ENCODE peak calls at places on chromosomes 6 and 20, in ten cellular contexts. I, H, D, F, T, K, X, S, M and P are unnamed samples.

GRCh38 chr6:109484161-109484560 is 1.1 kb upstream of the ZBTB24 start:
- DNase-seq in T (no peak), D (no peak), H (no peak), S (no peak), X (peak; percentile 23), F (no peak), I (no peak), M (no peak), K (no peak), P (no peak)

GRCh38 chr6:169725270-169726048 is 1.2 kb upstream of the PHF10 start:
- DNase-seq in T (peak; percentile 58), X (peak; percentile 70), K (peak; percentile 57), M (peak; percentile 65), D (peak; percentile 82), F (peak; percentile 29), I (peak; percentile 69), S (peak; percentile 6), H (peak; percentile 87), P (peak; percentile 67)

GRCh38 chr20:48471734-48472408 is 355.9 kb downstream of the PREX1 start:
- DNase-seq in K (no peak), X (no peak), T (no peak), H (no peak), F (no peak), M (no peak), S (no peak), I (no peak), D (no peak), P (no peak)

GRCh38 chr6:107330190-107330589 is 129.2 kb downstream of the PDSS2 start:
- DNase-seq in X (no peak), F (no peak), S (no peak), T (no peak), M (no peak), D (no peak), I (no peak), H (no peak), K (peak; percentile 87), P (peak; percentile 49)

GRCh38 chr6:158818580-158819212 is 472 bp downstream of the EZR start:
- DNase-seq in I (peak; percentile 48), H (peak; percentile 88), K (peak; percentile 80), M (peak; percentile 74), D (peak; percentile 94), F (peak; percentile 55), X (peak; percentile 90), S (peak; percentile 66), T (peak; percentile 85), P (peak; percentile 84)

GRCh38 chr6:113363866-113364265 is 493.3 kb upstream of the MARCKS start:
- DNase-seq in S (no peak), I (no peak), D (no peak), H (no peak), X (peak; percentile 60), K (no peak), F (no peak), T (no peak), M (no peak), P (no peak)

GRCh38 chr6:136371117-136371696 is 81.6 kb upstream of the BCLAF1 start:
- DNase-seq in M (no peak), D (no peak), I (no peak), T (no peak), F (no peak), K (no peak), H (no peak), S (no peak), X (no peak), P (no peak)

GRCh38 chr6:141321486-141322347 is 811.0 kb upstream of the GJE1 start:
- DNase-seq in I (no peak), F (no peak), S (no peak), H (no peak), T (no peak), M (no peak), K (no peak), D (no peak), X (peak; percentile 31), P (no peak)

GRCh38 chr6:85065831-85066230 is 301.4 kb upstream of the TBX18 start:
- DNase-seq in X (peak; percentile 72), T (no peak), K (no peak), I (no peak), D (no peak), M (no peak), H (no peak), F (no peak), S (no peak), P (no peak)

GRCh38 chr20:21046413-21047070 is 59.6 kb downstream of the LINC00237 start:
- DNase-seq in T (no peak), I (no peak), M (no peak), H (no peak), S (no peak), X (no peak), D (no peak), F (no peak), K (no peak), P (no peak)

GRCh38 chr6:44829811-44830210 is 442.3 kb downstream of the CDC5L start:
- DNase-seq in M (no peak), T (no peak), D (no peak), I (no peak), X (no peak), K (no peak), S (no peak), H (no peak), F (no peak), P (no peak)

GRCh38 chr6:139449611-139450000 is 75.2 kb upstream of the CITED2 start:
- DNase-seq in T (no peak), M (no peak), H (no peak), S (no peak), X (peak; percentile 51), F (no peak), I (no peak), K (no peak), D (no peak), P (no peak)

GRCh38 chr20:15200139-15200538 is 862.7 kb upstream of the FLRT3 start:
- DNase-seq in H (no peak), K (no peak), I (no peak), F (no peak), S (no peak), M (no peak), X (peak; percentile 64), T (no peak), D (no peak), P (no peak)

GRCh38 chr20:37453288-37453687 is 67.8 kb upstream of the NNAT start:
- DNase-seq in S (no peak), T (no peak), D (no peak), K (no peak), M (no peak), X (no peak), F (no peak), H (no peak), I (no peak), P (no peak)

GRCh38 chr20:53734006-53734688 is 140.5 kb upstream of the ZNF217 start:
- DNase-seq in D (no peak), T (no peak), S (no peak), M (no peak), I (no peak), K (no peak), H (no peak), F (no peak), X (peak; percentile 19), P (no peak)

GRCh38 chr6:139135578-139136545 is 982 bp downstream of the HECA start:
- DNase-seq in K (peak; percentile 64), T (peak; percentile 85), I (peak; percentile 52), H (peak; percentile 92), D (peak; percentile 97), S (peak; percentile 63), X (peak; percentile 64), M (peak; percentile 72), F (peak; percentile 78), P (peak; percentile 87)

GRCh38 chr20:33262658-33263065 is 20.4 kb upstream of the BPIFB1 start:
- DNase-seq in D (no peak), S (no peak), X (peak; percentile 80), K (peak; percentile 35), H (no peak), T (no peak), I (no peak), F (no peak), M (peak; percentile 67), P (no peak)

GRCh38 chr20:3003416-3003815 is 40.0 kb upstream of the GNRH2 start:
- DNase-seq in T (no peak), I (no peak), F (no peak), M (no peak), K (no peak), H (no peak), D (no peak), X (no peak), S (no peak), P (no peak)
- H3K36me3 ChIP-seq in T (no peaks in the 10 kb centered on the region), I (no peaks in the 10 kb centered on the region), F (peaks cover 49% of the 10 kb centered on the region), M (peaks cover 51% of the 10 kb centered on the region), K (peaks cover 36% of the 10 kb centered on the region), H (peaks cover 2% of the 10 kb centered on the region), D (peaks cover 27% of the 10 kb centered on the region), X (peaks cover 16% of the 10 kb centered on the region), S (peaks cover 19% of the 10 kb centered on the region), P (peaks cover 51% of the 10 kb centered on the region)

GRCh38 chr6:47290124-47290834 is 19.4 kb downstream of the TNFRSF21 start:
- DNase-seq in F (no peak), S (no peak), D (no peak), M (no peak), I (no peak), H (no peak), X (no peak), T (no peak), K (no peak), P (no peak)
- H3K27ac ChIP-seq in F (no peak overlapping the region), S (no peak overlapping the region), D (no peak overlapping the region), M (no peak overlapping the region), I (no peak overlapping the region), H (no peak overlapping the region), X (no peak overlapping the region), T (no peak overlapping the region), K (no peak overlapping the region), P (no peak overlapping the region)

GRCh38 chr6:33438978-33439594 is 15.3 kb upstream of the ZBTB9 start:
- DNase-seq in T (no peak), S (no peak), K (no peak), I (no peak), M (no peak), X (no peak), D (no peak), F (no peak), H (no peak), P (no peak)
- H3K36me3 ChIP-seq in T (no peaks in the 10 kb centered on the region), S (peaks cover 52% of the 10 kb centered on the region), K (peaks cover 78% of the 10 kb centered on the region), I (no peaks in the 10 kb centered on the region), M (peaks cover 83% of the 10 kb centered on the region), X (peaks cover 6% of the 10 kb centered on the region), D (peaks cover 45% of the 10 kb centered on the region), F (peaks cover 51% of the 10 kb centered on the region), H (peaks cover 23% of the 10 kb centered on the region), P (peaks cover 63% of the 10 kb centered on the region)

DNA sequence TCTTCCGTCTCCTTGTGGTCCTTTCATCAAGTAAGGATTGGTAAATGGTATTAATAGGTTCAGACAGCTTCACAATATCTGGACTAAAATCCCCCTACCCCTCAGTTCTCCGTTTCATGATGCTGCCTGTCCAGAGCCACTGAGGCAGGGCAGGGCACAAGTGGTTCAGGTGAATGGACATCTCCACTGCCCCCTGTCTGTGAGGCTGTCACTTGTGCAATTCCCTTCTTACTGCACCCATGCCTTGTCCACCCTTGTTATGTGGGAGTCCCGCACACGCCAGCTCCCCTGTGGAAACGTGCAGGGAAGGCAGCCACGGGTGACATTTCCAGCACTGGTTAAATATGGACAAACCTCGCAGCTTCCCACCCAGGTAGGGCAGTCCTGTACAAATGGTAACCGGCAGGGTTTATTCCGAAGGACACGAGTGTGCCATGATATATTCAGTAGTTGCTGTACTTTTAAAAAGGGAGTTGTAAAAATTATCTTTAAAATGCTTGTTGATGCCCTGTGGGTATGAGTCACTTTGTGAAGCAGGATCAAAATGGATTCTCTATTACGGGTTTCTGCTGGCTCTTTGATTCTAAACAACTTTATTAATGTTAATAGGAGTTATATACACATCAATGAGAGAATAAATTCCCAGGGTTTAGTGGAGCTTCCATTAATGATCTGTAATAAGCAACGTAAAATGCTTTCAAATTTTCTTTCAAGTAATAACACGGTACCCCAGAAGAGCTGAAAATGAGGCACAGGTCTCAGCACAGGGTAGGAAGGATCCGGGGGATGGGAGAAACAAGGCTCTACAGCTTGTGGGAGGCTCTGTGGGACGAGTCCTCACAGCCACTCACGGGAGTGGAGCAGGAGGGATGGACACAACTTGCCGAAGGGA is 73.4 kb downstream of the FYN start:
- DNase-seq in H (no peak), X (peak; percentile 71), T (no peak), D (no peak), I (no peak), F (no peak), S (no peak), M (no peak), K (no peak), P (no peak)
- H3K27ac ChIP-seq in H (no peak overlapping the region), X (peak overlapping the region; percentile 78), T (no peak overlapping the region), D (no peak overlapping the region), I (peak overlapping the region; percentile 58), F (no peak overlapping the region), S (no peak overlapping the region), M (no peak overlapping the region), K (no peak overlapping the region), P (no peak overlapping the region)